ENCODE peak calls at places on chromosomes 4 and X, in seven cellular contexts. One of them, this sample, is unnamed. For H3K27me3, the result is how much of the 10 kb centered on the place peaks cover.

GRCh38 chrX:38817004-38817703 is 15.9 kb downstream of the MID1IP1 start:
- DNase-seq in heart left ventricle: peak
- DNase-seq in stomach: no peak
- DNase-seq in SJSA1: peak
- DNase-seq in psoas muscle: peak
- DNase-seq in fibroblast of lung: peak
- DNase-seq in GM23338: peak
- DNase-seq in this sample: peak

GRCh38 chr4:152956650-152957436 is 20.7 kb downstream of the FHDC1 start:
- DNase-seq in heart left ventricle: no peak
- DNase-seq in stomach: peak
- DNase-seq in SJSA1: no peak
- DNase-seq in psoas muscle: no peak
- DNase-seq in fibroblast of lung: peak
- DNase-seq in GM23338: no peak
- DNase-seq in this sample: peak

GRCh38 chr4:118751634-118752293 is 66.6 kb downstream of the METTL14 start:
- DNase-seq in heart left ventricle: no peak
- DNase-seq in stomach: no peak
- DNase-seq in SJSA1: no peak
- DNase-seq in psoas muscle: no peak
- DNase-seq in fibroblast of lung: peak
- DNase-seq in GM23338: no peak
- DNase-seq in this sample: no peak

GRCh38 chrX:55710701-55711100 is 6.8 kb upstream of the RRAGB start:
- DNase-seq in heart left ventricle: no peak
- DNase-seq in stomach: no peak
- DNase-seq in SJSA1: peak
- DNase-seq in psoas muscle: no peak
- DNase-seq in fibroblast of lung: peak
- DNase-seq in GM23338: no peak
- DNase-seq in this sample: peak

GRCh38 chr4:123390846-123391456 is 5.6 kb upstream of the SPRY1 start:
- DNase-seq in heart left ventricle: no peak
- DNase-seq in stomach: no peak
- DNase-seq in SJSA1: no peak
- DNase-seq in psoas muscle: no peak
- DNase-seq in fibroblast of lung: no peak
- DNase-seq in GM23338: peak
- DNase-seq in this sample: peak

GRCh38 chr4:120850048-120850599 is 72.4 kb downstream of the PRDM5 start:
- DNase-seq in heart left ventricle: no peak
- DNase-seq in stomach: no peak
- DNase-seq in SJSA1: no peak
- DNase-seq in psoas muscle: no peak
- DNase-seq in fibroblast of lung: peak
- DNase-seq in GM23338: no peak
- DNase-seq in this sample: peak

GRCh38 chrX:53089224-53089842 is 4.6 kb upstream of the KANTR start:
- DNase-seq in heart left ventricle: peak
- DNase-seq in stomach: peak
- DNase-seq in SJSA1: no peak
- DNase-seq in psoas muscle: peak
- DNase-seq in fibroblast of lung: peak
- DNase-seq in GM23338: peak
- DNase-seq in this sample: peak

GRCh38 chrX:143669395-143669794 is 33.5 kb upstream of the SLITRK4 start:
- DNase-seq in heart left ventricle: no peak
- DNase-seq in stomach: no peak
- DNase-seq in SJSA1: no peak
- DNase-seq in psoas muscle: no peak
- DNase-seq in fibroblast of lung: no peak
- DNase-seq in GM23338: peak
- DNase-seq in this sample: no peak

GRCh38 chr4:31417051-31417450 is 696.9 kb downstream of the PCDH7 start:
- DNase-seq in heart left ventricle: no peak
- DNase-seq in stomach: no peak
- DNase-seq in SJSA1: no peak
- DNase-seq in psoas muscle: no peak
- DNase-seq in fibroblast of lung: no peak
- DNase-seq in GM23338: no peak
- DNase-seq in this sample: peak

GRCh38 chr4:145451895-145452294 is 29.8 kb upstream of the SMAD1 start:
- DNase-seq in heart left ventricle: no peak
- DNase-seq in stomach: no peak
- DNase-seq in SJSA1: no peak
- DNase-seq in psoas muscle: no peak
- DNase-seq in fibroblast of lung: peak
- DNase-seq in GM23338: no peak
- DNase-seq in this sample: no peak

GRCh38 chr4:40916880-40917279 is 167.1 kb downstream of the NSUN7 start:
- DNase-seq in heart left ventricle: peak
- DNase-seq in stomach: peak
- DNase-seq in SJSA1: no peak
- DNase-seq in psoas muscle: peak
- DNase-seq in fibroblast of lung: no peak
- DNase-seq in GM23338: peak
- DNase-seq in this sample: no peak

GRCh38 chr4:119232286-119232685 is 19.8 kb downstream of the USP53 start:
- DNase-seq in heart left ventricle: no peak
- DNase-seq in stomach: no peak
- DNase-seq in SJSA1: no peak
- DNase-seq in psoas muscle: no peak
- DNase-seq in fibroblast of lung: no peak
- DNase-seq in GM23338: no peak
- DNase-seq in this sample: no peak

GRCh38 chr4:185165605-185166063 is 22.6 kb downstream of the SLC25A4 start:
- DNase-seq in heart left ventricle: no peak
- DNase-seq in stomach: no peak
- DNase-seq in SJSA1: no peak
- DNase-seq in psoas muscle: no peak
- DNase-seq in fibroblast of lung: peak
- DNase-seq in GM23338: no peak
- DNase-seq in this sample: peak

GRCh38 chr4:75639124-75639695 is 8.9 kb upstream of the CDKL2 start:
- DNase-seq in heart left ventricle: no peak
- DNase-seq in stomach: no peak
- DNase-seq in SJSA1: no peak
- DNase-seq in psoas muscle: no peak
- DNase-seq in fibroblast of lung: no peak
- DNase-seq in GM23338: no peak
- DNase-seq in this sample: no peak

GRCh38 chrX:21831496-21831895 is 7.9 kb upstream of the MBTPS2 start:
- DNase-seq in heart left ventricle: no peak
- DNase-seq in stomach: no peak
- DNase-seq in SJSA1: no peak
- DNase-seq in psoas muscle: no peak
- DNase-seq in fibroblast of lung: no peak
- DNase-seq in GM23338: no peak
- DNase-seq in this sample: no peak

GRCh38 chr4:26964512-26964911 is 103.9 kb downstream of the STIM2 start:
- DNase-seq in heart left ventricle: no peak
- DNase-seq in stomach: no peak
- DNase-seq in SJSA1: no peak
- DNase-seq in psoas muscle: no peak
- DNase-seq in fibroblast of lung: peak
- DNase-seq in GM23338: no peak
- DNase-seq in this sample: peak
- H3K27me3 ChIP-seq in heart left ventricle: under half
- H3K27me3 ChIP-seq in stomach: under half
- H3K27me3 ChIP-seq in SJSA1: under half
- H3K27me3 ChIP-seq in psoas muscle: under half
- H3K27me3 ChIP-seq in fibroblast of lung: under half
- H3K27me3 ChIP-seq in GM23338: under half
- H3K27me3 ChIP-seq in this sample: under half

GRCh38 chr4:83205760-83206159 is 78.8 kb downstream of the COQ2 start:
- DNase-seq in heart left ventricle: no peak
- DNase-seq in stomach: no peak
- DNase-seq in SJSA1: no peak
- DNase-seq in psoas muscle: no peak
- DNase-seq in fibroblast of lung: no peak
- DNase-seq in GM23338: no peak
- DNase-seq in this sample: no peak

GRCh38 chr4:83208371-83208770 is 76.2 kb downstream of the COQ2 start:
- DNase-seq in heart left ventricle: no peak
- DNase-seq in stomach: no peak
- DNase-seq in SJSA1: no peak
- DNase-seq in psoas muscle: no peak
- DNase-seq in fibroblast of lung: no peak
- DNase-seq in GM23338: no peak
- DNase-seq in this sample: no peak

GRCh38 chr4:83204731-83205130 is 79.9 kb downstream of the COQ2 start:
- DNase-seq in heart left ventricle: no peak
- DNase-seq in stomach: no peak
- DNase-seq in SJSA1: no peak
- DNase-seq in psoas muscle: no peak
- DNase-seq in fibroblast of lung: no peak
- DNase-seq in GM23338: no peak
- DNase-seq in this sample: no peak

GRCh38 chr4:83208776-83209365 is 75.7 kb downstream of the COQ2 start:
- DNase-seq in heart left ventricle: no peak
- DNase-seq in stomach: no peak
- DNase-seq in SJSA1: no peak
- DNase-seq in psoas muscle: no peak
- DNase-seq in fibroblast of lung: no peak
- DNase-seq in GM23338: no peak
- DNase-seq in this sample: peak

DNA sequence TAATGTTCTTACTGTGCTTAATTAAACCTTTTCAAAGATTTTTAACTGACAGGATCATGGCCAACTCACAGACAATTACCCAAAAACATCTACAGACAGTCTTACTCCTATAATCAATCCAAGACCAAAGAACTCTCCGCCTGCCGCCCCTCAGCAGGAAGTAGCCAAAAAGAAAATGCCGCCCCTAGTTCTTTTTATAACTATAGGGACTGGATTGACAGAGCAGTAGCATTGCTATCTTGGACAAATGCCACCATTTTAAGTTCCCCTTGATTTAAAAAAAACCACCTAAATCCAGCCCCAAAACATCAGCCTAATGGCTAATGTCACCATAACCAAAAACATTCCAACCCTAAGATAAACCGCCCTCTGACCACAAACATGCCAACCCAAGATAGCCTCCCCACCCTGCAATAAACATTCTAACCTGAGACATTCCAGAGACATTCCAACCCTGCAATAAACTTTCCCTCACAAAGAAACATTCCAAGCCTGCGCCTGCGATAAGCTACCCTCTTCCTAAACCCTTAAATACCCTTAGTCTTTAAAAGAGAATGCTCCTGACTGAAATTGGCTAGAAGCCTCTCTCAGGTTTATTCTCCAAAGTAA is 77.0 kb downstream of the COQ2 start:
- DNase-seq in heart left ventricle: no peak
- DNase-seq in stomach: no peak
- DNase-seq in SJSA1: peak
- DNase-seq in psoas muscle: no peak
- DNase-seq in fibroblast of lung: peak
- DNase-seq in GM23338: peak
- DNase-seq in this sample: peak
- H3K4me3 ChIP-seq in heart left ventricle: no peak
- H3K4me3 ChIP-seq in stomach: no peak
- H3K4me3 ChIP-seq in SJSA1: no peak
- H3K4me3 ChIP-seq in psoas muscle: no peak
- H3K4me3 ChIP-seq in fibroblast of lung: no peak
- H3K4me3 ChIP-seq in GM23338: no peak
- H3K4me3 ChIP-seq in this sample: no peak

DNA sequence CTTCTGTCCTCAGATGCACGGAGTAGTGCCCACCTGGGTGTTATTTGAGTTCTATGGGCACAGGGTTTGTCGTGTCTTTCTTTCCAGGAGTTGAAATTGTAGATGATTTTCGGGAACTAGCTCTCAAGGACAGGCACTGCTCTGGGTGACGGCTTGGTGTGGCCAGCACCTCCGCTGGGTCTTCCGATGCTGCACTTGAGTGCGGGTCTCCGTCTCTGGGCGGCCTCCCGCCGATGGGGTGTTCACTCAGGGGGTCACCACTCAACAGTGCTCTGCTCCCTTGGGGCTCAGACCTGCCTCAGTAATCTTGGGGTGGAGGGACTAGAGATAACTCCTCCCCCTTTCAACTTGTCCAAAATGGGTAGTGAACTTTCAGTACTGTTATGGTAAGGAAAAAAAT is 2.5 kb downstream of the ZFP92 start:
- DNase-seq in heart left ventricle: no peak
- DNase-seq in stomach: no peak
- DNase-seq in SJSA1: no peak
- DNase-seq in psoas muscle: no peak
- DNase-seq in fibroblast of lung: no peak
- DNase-seq in GM23338: no peak
- DNase-seq in this sample: no peak
- H3K27me3 ChIP-seq in heart left ventricle: under half
- H3K27me3 ChIP-seq in stomach: under half
- H3K27me3 ChIP-seq in SJSA1: under half
- H3K27me3 ChIP-seq in psoas muscle: under half
- H3K27me3 ChIP-seq in fibroblast of lung: under half
- H3K27me3 ChIP-seq in GM23338: under half
- H3K27me3 ChIP-seq in this sample: half or more

GRCh38 chr4:61200991-61201526 is 933 bp downstream of the ADGRL3 start:
- DNase-seq in heart left ventricle: no peak
- DNase-seq in stomach: no peak
- DNase-seq in SJSA1: no peak
- DNase-seq in psoas muscle: no peak
- DNase-seq in fibroblast of lung: peak
- DNase-seq in GM23338: peak
- DNase-seq in this sample: peak

GRCh38 chr4:61202638-61203495 is 2.7 kb downstream of the ADGRL3 start:
- DNase-seq in heart left ventricle: no peak
- DNase-seq in stomach: no peak
- DNase-seq in SJSA1: no peak
- DNase-seq in psoas muscle: no peak
- DNase-seq in fibroblast of lung: peak
- DNase-seq in GM23338: peak
- DNase-seq in this sample: peak

GRCh38 chr4:61202100-61202637 is 2.0 kb downstream of the ADGRL3 start:
- DNase-seq in heart left ventricle: no peak
- DNase-seq in stomach: no peak
- DNase-seq in SJSA1: no peak
- DNase-seq in psoas muscle: no peak
- DNase-seq in fibroblast of lung: peak
- DNase-seq in GM23338: peak
- DNase-seq in this sample: peak

GRCh38 chr4:61200195-61200990 is at the start of gene ADGRL3:
- DNase-seq in heart left ventricle: peak
- DNase-seq in stomach: no peak
- DNase-seq in SJSA1: no peak
- DNase-seq in psoas muscle: no peak
- DNase-seq in fibroblast of lung: peak
- DNase-seq in GM23338: peak
- DNase-seq in this sample: peak

DNA sequence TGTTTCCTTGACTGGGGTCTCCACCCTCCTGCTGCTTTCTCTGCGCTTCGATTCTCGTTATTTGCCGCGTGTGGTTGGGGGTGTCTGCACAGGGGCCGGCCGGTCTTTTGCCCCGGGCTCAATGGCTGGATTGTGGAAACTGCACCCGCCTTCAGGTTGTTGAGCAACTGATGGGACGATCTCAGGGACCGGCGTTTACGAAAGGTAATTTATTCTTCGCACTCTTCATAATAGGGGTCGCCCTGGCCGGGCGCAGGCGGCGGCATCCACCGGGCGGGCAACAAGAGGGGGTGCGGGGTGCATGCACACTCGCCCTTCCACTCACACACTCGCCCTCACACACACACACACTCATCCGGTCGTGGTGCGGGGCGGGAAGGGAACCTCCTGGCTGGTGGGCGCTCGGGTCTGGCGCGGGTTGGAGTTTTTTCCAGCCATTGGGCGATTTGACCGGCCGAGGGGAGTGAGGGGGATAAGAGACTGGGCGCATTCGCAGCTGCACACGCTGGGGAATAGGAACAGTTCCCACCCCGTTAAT is 1.5 kb downstream of the ADGRL3 start:
- DNase-seq in heart left ventricle: no peak
- DNase-seq in stomach: no peak
- DNase-seq in SJSA1: no peak
- DNase-seq in psoas muscle: no peak
- DNase-seq in fibroblast of lung: peak
- DNase-seq in GM23338: peak
- DNase-seq in this sample: peak
- H3K4me3 ChIP-seq in heart left ventricle: peak
- H3K4me3 ChIP-seq in stomach: peak
- H3K4me3 ChIP-seq in SJSA1: no peak
- H3K4me3 ChIP-seq in psoas muscle: peak
- H3K4me3 ChIP-seq in fibroblast of lung: peak
- H3K4me3 ChIP-seq in GM23338: peak
- H3K4me3 ChIP-seq in this sample: peak